ENCODE peak calls at places on chromosome 7, in six cellular contexts. E, A, O, S, V and D are unnamed samples.

GRCh38 chr7:98116656-98117461 is 10.2 kb downstream of the LMTK2 start:
- DNase-seq in E (no peak), A (peak; percentile 61), O (no peak), S (no peak), V (no peak), D (no peak)

GRCh38 chr7:70696139-70696782 is 435.7 kb upstream of the GALNT17 start:
- DNase-seq in E (no peak), A (no peak), O (no peak), S (no peak), V (no peak), D (no peak)

GRCh38 chr7:21370283-21370982 is 57.5 kb upstream of the SP4 start:
- DNase-seq in E (no peak), A (no peak), O (no peak), S (no peak), V (no peak), D (no peak)

GRCh38 chr7:30285531-30286284 is 1.3 kb downstream of the ZNRF2 start:
- DNase-seq in E (no peak), A (peak; percentile 34), O (peak; percentile 24), S (no peak), V (peak; percentile 71), D (no peak)

GRCh38 chr7:68707146-68707545 is 891.1 kb upstream of the AUTS2 start:
- DNase-seq in E (no peak), A (no peak), O (no peak), S (no peak), V (no peak), D (no peak)

GRCh38 chr7:17084166-17084475 is 202.3 kb upstream of the AGR3 start:
- DNase-seq in E (no peak), A (no peak), O (no peak), S (no peak), V (no peak), D (no peak)

GRCh38 chr7:95905165-95905564 is 132.8 kb downstream of the DYNC1I1 start:
- DNase-seq in E (no peak), A (no peak), O (no peak), S (no peak), V (no peak), D (no peak)

GRCh38 chr7:108046952-108047506 is 44.1 kb upstream of the LAMB1 start:
- DNase-seq in E (no peak), A (no peak), O (no peak), S (no peak), V (no peak), D (no peak)

GRCh38 chr7:2631924-2632716 is at the start of gene TTYH3:
- DNase-seq in E (no peak), A (no peak), O (no peak), S (no peak), V (peak; percentile 62), D (no peak)

GRCh38 chr7:139737221-139738100 is 40.3 kb downstream of the HIPK2 start:
- DNase-seq in E (no peak), A (no peak), O (no peak), S (no peak), V (no peak), D (no peak)

GRCh38 chr7:154781369-154782303 is 221.3 kb downstream of the PAXIP1 start:
- DNase-seq in E (no peak), A (no peak), O (no peak), S (no peak), V (no peak), D (no peak)

GRCh38 chr7:70016044-70016770 is 417.9 kb downstream of the AUTS2 start:
- DNase-seq in E (no peak), A (no peak), O (no peak), S (no peak), V (no peak), D (no peak)

GRCh38 chr7:155807805-155808550 is 4.3 kb downstream of the SHH start:
- DNase-seq in E (no peak), A (peak; percentile 85), O (no peak), S (no peak), V (no peak), D (no peak)

GRCh38 chr7:149879801-149880738 is 6.3 kb downstream of the ATP6V0E2 start:
- DNase-seq in E (no peak), A (no peak), O (no peak), S (no peak), V (no peak), D (no peak)

GRCh38 chr7:138781004-138781403 is 16.8 kb upstream of the TMEM213 start:
- DNase-seq in E (no peak), A (no peak), O (no peak), S (no peak), V (no peak), D (no peak)

GRCh38 chr7:29119538-29119937 is 26.8 kb downstream of the CPVL start:
- DNase-seq in E (no peak), A (no peak), O (no peak), S (no peak), V (no peak), D (no peak)

GRCh38 chr7:81632418-81632817 is 137.4 kb downstream of the HGF start:
- DNase-seq in E (no peak), A (no peak), O (no peak), S (no peak), V (no peak), D (no peak)

GRCh38 chr7:124996778-124997177 is 67.2 kb upstream of the POT1 start:
- DNase-seq in E (no peak), A (peak; percentile 9), O (no peak), S (no peak), V (no peak), D (no peak)

GRCh38 chr7:105719395-105719794 is 138.1 kb upstream of the EFCAB10 start:
- DNase-seq in E (no peak), A (no peak), O (no peak), S (no peak), V (no peak), D (no peak)

GRCh38 chr7:69622960-69623359 is 24.7 kb downstream of the AUTS2 start:
- DNase-seq in E (no peak), A (peak; percentile 4), O (no peak), S (no peak), V (no peak), D (no peak)

GRCh38 chr7:19062216-19062615 is 55.2 kb downstream of the TWIST1 start:
- DNase-seq in E (no peak), A (no peak), O (no peak), S (no peak), V (no peak), D (no peak)

GRCh38 chr7:94069154-94069739 is 65.1 kb upstream of the BET1 start:
- DNase-seq in E (no peak), A (no peak), O (no peak), S (peak; percentile 21), V (no peak), D (peak; percentile 5)

GRCh38 chr7:82760831-82761230 is 317.3 kb upstream of the CACNA2D1 start:
- DNase-seq in E (no peak), A (no peak), O (no peak), S (no peak), V (no peak), D (no peak)

GRCh38 chr7:2211926-2212325 is 20.8 kb downstream of the MAD1L1 start:
- DNase-seq in E (no peak), A (no peak), O (no peak), S (no peak), V (no peak), D (no peak)

GRCh38 chr7:18287482-18287881 is 208.1 kb upstream of the HDAC9 start:
- DNase-seq in E (no peak), A (no peak), O (no peak), S (no peak), V (no peak), D (no peak)

GRCh38 chr7:45923290-45923689 is 2.2 kb upstream of the IGFBP3 start:
- DNase-seq in E (no peak), A (peak; percentile 23), O (peak; percentile 49), S (no peak), V (peak; percentile 88), D (no peak)

GRCh38 chr7:150645259-150646020 is 13.3 kb upstream of the GIMAP6 start:
- DNase-seq in E (no peak), A (no peak), O (no peak), S (no peak), V (no peak), D (no peak)

GRCh38 chr7:155369-156000 is 36.9 kb upstream of the FAM20C start:
- DNase-seq in E (no peak), A (no peak), O (no peak), S (no peak), V (no peak), D (no peak)

GRCh38 chr7:38893061-38893460 is 15.9 kb downstream of the VPS41 start:
- DNase-seq in E (no peak), A (no peak), O (no peak), S (no peak), V (no peak), D (no peak)

GRCh38 chr7:44313621-44314031 is 11.8 kb downstream of the CAMK2B start:
- DNase-seq in E (no peak), A (no peak), O (no peak), S (no peak), V (no peak), D (no peak)
- TF ChIP-seq POLR2A in E (no peak), A (no peak), O (no peak), S (no peak), V (no peak), D (no peak)

GRCh38 chr7:131057015-131057518 is 270.6 kb upstream of the MKLN1 start:
- DNase-seq in E (no peak), A (peak; percentile 89), O (no peak), S (no peak), V (no peak), D (no peak)
- TF ChIP-seq TAF1 in E (no peak), A (no peak), O (no peak), S (no peak), V (no peak), D (no peak)

GRCh38 chr7:36777062-36777461 is 52.8 kb upstream of the AOAH start:
- DNase-seq in E (no peak), A (no peak), O (no peak), S (no peak), V (no peak), D (no peak)
- TF ChIP-seq POLR2AphosphoS5 in E (no peak), A (no peak), O (no peak), S (no peak), V (no peak), D (no peak)

DNA sequence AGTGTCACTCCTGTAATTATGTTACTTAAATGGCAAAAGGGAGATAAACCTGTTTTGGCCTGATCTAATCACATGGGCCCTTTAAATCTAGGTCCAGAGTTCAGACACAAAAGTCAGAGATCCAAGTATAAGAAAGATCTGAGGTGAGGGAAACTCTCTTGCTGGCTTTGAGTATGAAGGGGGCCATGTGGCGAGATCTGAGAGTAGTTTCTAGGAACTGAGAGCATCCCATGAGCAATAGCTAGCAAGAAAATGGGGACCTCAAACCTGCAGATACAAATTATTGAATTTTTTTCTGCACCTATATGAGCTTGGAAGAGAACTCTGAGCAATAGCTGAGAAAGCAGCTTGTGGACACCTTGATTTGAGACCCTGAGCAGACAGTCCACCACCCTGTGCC is 27.6 kb downstream of the ANKRD7 start:
- DNase-seq in E (no peak), A (no peak), O (no peak), S (no peak), V (no peak), D (no peak)
- TF ChIP-seq POLR2A in E (no peak), A (no peak), O (no peak), S (no peak), V (no peak), D (no peak)

GRCh38 chr7:13946181-13946580 is 43.3 kb downstream of the ETV1 start:
- DNase-seq in E (no peak), A (no peak), O (no peak), S (no peak), V (no peak), D (no peak)
- TF ChIP-seq TAF1 in E (no peak), A (no peak), O (no peak), S (no peak), V (no peak), D (no peak)